ENCODE peak calls at places on chromosomes 7 and 10, in four cellular contexts. C is cerebellar cortex, N is tibial artery, Q is EH. I is an unnamed sample.

GRCh38 chr10:63720072-63720537 is 198.9 kb downstream of the REEP3 start:
- DNase-seq in N (no peak), Q (peak), C (peak), I (no peak)

GRCh38 chr10:20714518-20714917 is 182.6 kb downstream of the NEBL start:
- DNase-seq in C (no peak), N (no peak), Q (no peak), I (no peak)

GRCh38 chr10:103394180-103394579 is 2.1 kb downstream of the ATP5MK start:
- DNase-seq in Q (no peak), N (no peak), C (no peak), I (no peak)

GRCh38 chr7:54672519-54672918 is 86.5 kb downstream of the SEC61G start:
- DNase-seq in C (no peak), Q (no peak), N (no peak), I (no peak)

GRCh38 chr7:65609131-65609530 is 235.5 kb downstream of the ZNF92 start:
- DNase-seq in C (no peak), N (no peak), Q (no peak), I (no peak)

GRCh38 chr7:122303971-122304603 is 463 bp downstream of the FEZF1 start:
- DNase-seq in Q (no peak), N (no peak), C (no peak), I (no peak)

GRCh38 chr10:84531396-84531795 is 203.0 kb downstream of the CCSER2 start:
- DNase-seq in C (no peak), Q (peak), N (no peak), I (no peak)

GRCh38 chr7:142934056-142934455 is 510 bp upstream of the TRPV5 start:
- DNase-seq in N (no peak), C (no peak), Q (no peak), I (no peak)

GRCh38 chr10:80275135-80275498 is 14.3 kb downstream of the MAT1A start:
- DNase-seq in Q (no peak), C (no peak), N (no peak), I (no peak)

GRCh38 chr10:59358576-59358975 is 3.8 kb downstream of the FAM13C start:
- DNase-seq in C (no peak), Q (no peak), N (no peak), I (no peak)